ENCODE peak calls at places on chromosomes 6 and 20, in seven cellular contexts. Q, U, B, Y, L, F and H are unnamed samples.

GRCh38 chr6:41747256-41748101 is at the start of gene PGC:
- DNase-seq in Q (no peak), U (no peak), B (no peak), Y (no peak), L (no peak), F (peak; percentile 49), H (no peak)

GRCh38 chr6:133888931-133889556 is at the start of gene TCF21:
- DNase-seq in Q (no peak), U (peak; percentile 42), B (no peak), Y (peak; percentile 53), L (peak; percentile 67), F (no peak), H (peak; percentile 38)

GRCh38 chr6:28383235-28384142 is 16.1 kb downstream of the ZSCAN12 start:
- DNase-seq in Q (peak; percentile 85), U (peak; percentile 83), B (peak; percentile 93), Y (peak; percentile 91), L (peak; percentile 93), F (peak; percentile 72), H (peak; percentile 92)

GRCh38 chr6:79570802-79571367 is 33.7 kb upstream of the LCA5 start:
- DNase-seq in Q (no peak), U (no peak), B (no peak), Y (no peak), L (no peak), F (peak; percentile 42), H (no peak)

GRCh38 chr20:37396520-37397075 is 50.7 kb downstream of the SRC start:
- DNase-seq in Q (no peak), U (peak; percentile 92), B (no peak), Y (no peak), L (no peak), F (peak; percentile 64), H (no peak)

GRCh38 chr6:157329829-157330228 is 6.5 kb upstream of the TMEM242 start:
- DNase-seq in Q (no peak), U (no peak), B (no peak), Y (no peak), L (no peak), F (no peak), H (no peak)

GRCh38 chr6:378958-379366 is 12.6 kb upstream of the IRF4 start:
- DNase-seq in Q (no peak), U (no peak), B (no peak), Y (no peak), L (no peak), F (no peak), H (no peak)

GRCh38 chr6:42777126-42777822 is 4.6 kb upstream of the BICRAL start:
- DNase-seq in Q (no peak), U (no peak), B (no peak), Y (no peak), L (no peak), F (no peak), H (no peak)

GRCh38 chr20:62830821-62831220 is 14.0 kb downstream of the COL9A3 start:
- DNase-seq in Q (no peak), U (no peak), B (peak; percentile 68), Y (no peak), L (peak; percentile 17), F (no peak), H (no peak)

GRCh38 chr20:63732118-63733095 is 4.1 kb upstream of the LIME1 start:
- DNase-seq in Q (no peak), U (no peak), B (no peak), Y (peak; percentile 46), L (no peak), F (no peak), H (no peak)

GRCh38 chr20:11035211-11035610 is 361.4 kb upstream of the JAG1 start:
- DNase-seq in Q (no peak), U (no peak), B (no peak), Y (no peak), L (no peak), F (no peak), H (no peak)

GRCh38 chr6:3568396-3569082 is 111.7 kb upstream of the SLC22A23 start:
- DNase-seq in Q (no peak), U (no peak), B (no peak), Y (no peak), L (no peak), F (no peak), H (no peak)

GRCh38 chr20:2658414-2659354 is 5.3 kb downstream of the IDH3B start:
- DNase-seq in Q (no peak), U (no peak), B (no peak), Y (no peak), L (no peak), F (peak; percentile 17), H (no peak)

GRCh38 chr6:98574991-98575390 is 259.4 kb upstream of the POU3F2 start:
- DNase-seq in Q (no peak), U (no peak), B (no peak), Y (no peak), L (peak; percentile 29), F (no peak), H (peak; percentile 52)

GRCh38 chr6:63368347-63368746 is 48.6 kb upstream of the LGSN start:
- DNase-seq in Q (no peak), U (no peak), B (no peak), Y (no peak), L (no peak), F (no peak), H (no peak)

GRCh38 chr20:36969478-36970186 is 18.1 kb upstream of the SAMHD1 start:
- DNase-seq in Q (no peak), U (no peak), B (no peak), Y (no peak), L (no peak), F (no peak), H (no peak)

GRCh38 chr6:73803562-73804221 is 107.7 kb downstream of the CD109 start:
- DNase-seq in Q (peak; percentile 11), U (peak; percentile 44), B (no peak), Y (no peak), L (no peak), F (peak; percentile 27), H (peak; percentile 20)

GRCh38 chr6:109820706-109821350 is 129.7 kb downstream of the FIG4 start:
- DNase-seq in Q (no peak), U (no peak), B (no peak), Y (no peak), L (no peak), F (no peak), H (no peak)

GRCh38 chr20:53930651-53931504 is 139.5 kb downstream of the BCAS1 start:
- DNase-seq in Q (no peak), U (no peak), B (no peak), Y (no peak), L (no peak), F (no peak), H (peak; percentile 3)

GRCh38 chr6:137665342-137665741 is 171.1 kb upstream of the OLIG3 start:
- DNase-seq in Q (no peak), U (no peak), B (no peak), Y (no peak), L (no peak), F (no peak), H (no peak)

GRCh38 chr6:34574647-34575293 is 18.6 kb upstream of the SPDEF start:
- DNase-seq in Q (no peak), U (no peak), B (peak; percentile 51), Y (no peak), L (no peak), F (no peak), H (no peak)

GRCh38 chr6:16486661-16487060 is 248.3 kb downstream of the GMPR start:
- DNase-seq in Q (no peak), U (no peak), B (no peak), Y (no peak), L (no peak), F (no peak), H (no peak)

GRCh38 chr6:167951781-167952511 is 45.5 kb upstream of the KIF25 start:
- DNase-seq in Q (no peak), U (no peak), B (no peak), Y (no peak), L (no peak), F (no peak), H (no peak)

GRCh38 chr6:44921787-44922186 is 406.3 kb upstream of the RUNX2 start:
- DNase-seq in Q (peak; percentile 69), U (no peak), B (no peak), Y (no peak), L (peak; percentile 81), F (no peak), H (no peak)

GRCh38 chr6:709471-710056 is 16.6 kb upstream of the EXOC2 start:
- DNase-seq in Q (no peak), U (no peak), B (no peak), Y (no peak), L (no peak), F (no peak), H (no peak)

GRCh38 chr6:74409447-74409846 is 713.4 kb downstream of the CD109 start:
- DNase-seq in Q (no peak), U (peak; percentile 9), B (no peak), Y (no peak), L (no peak), F (no peak), H (no peak)

DNA sequence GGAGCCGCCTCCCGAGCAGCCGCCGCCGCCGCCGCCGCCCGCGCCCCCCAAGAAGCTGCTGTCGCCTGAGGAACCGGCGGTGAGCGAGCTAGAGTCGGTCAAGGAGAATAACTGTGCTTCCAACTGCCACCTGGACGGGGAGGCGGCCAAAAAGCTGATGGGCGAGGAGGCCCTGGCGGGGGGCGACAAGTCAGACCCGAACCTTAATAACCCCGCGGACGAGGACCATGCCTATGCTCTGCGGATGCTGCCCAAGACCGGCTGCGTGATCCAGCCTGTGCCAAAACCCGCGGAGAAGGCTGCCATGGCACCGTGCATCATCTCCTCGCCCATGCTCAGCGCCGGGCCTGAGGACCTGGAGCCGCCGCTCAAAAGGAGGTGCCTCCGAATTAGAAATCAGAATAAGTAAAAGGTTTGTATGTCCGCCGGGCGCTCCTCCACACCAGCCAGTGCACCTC is 145.2 kb downstream of the SOBP start:
- DNase-seq in Q (no peak), U (no peak), B (no peak), Y (no peak), L (peak; percentile 28), F (no peak), H (no peak)
- H3K9me3 ChIP-seq in Q (no peaks in the 10 kb centered on the region), U (no peaks in the 10 kb centered on the region), B (no peaks in the 10 kb centered on the region), Y (no peaks in the 10 kb centered on the region), L (no peaks in the 10 kb centered on the region), F (no peaks in the 10 kb centered on the region), H (no peaks in the 10 kb centered on the region)

DNA sequence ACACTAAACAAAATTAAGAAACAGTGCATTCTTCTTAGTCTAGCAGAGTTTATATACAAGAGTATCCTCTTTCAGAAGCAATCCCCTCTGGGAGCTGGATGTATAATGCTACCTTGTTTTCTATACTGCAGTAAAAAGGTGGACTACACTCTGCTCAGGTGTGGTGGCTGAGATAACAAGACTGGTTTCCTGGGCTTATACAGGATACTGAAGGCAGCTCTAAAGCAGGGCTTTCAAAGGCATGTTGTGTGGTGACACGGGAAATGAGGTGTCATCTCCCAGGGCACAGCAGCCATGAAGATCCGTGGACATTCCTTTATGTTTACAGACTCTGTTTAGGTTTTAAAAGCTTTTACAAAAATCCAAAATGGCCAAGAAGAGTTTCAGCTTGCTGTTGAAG is 136.7 kb downstream of the MAP3K4 start:
- DNase-seq in Q (no peak), U (no peak), B (no peak), Y (no peak), L (no peak), F (no peak), H (no peak)
- H3K9me3 ChIP-seq in Q (no peaks in the 10 kb centered on the region), U (peaks cover 58% of the 10 kb centered on the region), B (peaks cover 25% of the 10 kb centered on the region), Y (no peaks in the 10 kb centered on the region), L (peaks cover 20% of the 10 kb centered on the region), F (no peaks in the 10 kb centered on the region), H (no peaks in the 10 kb centered on the region)

GRCh38 chr6:22466665-22467064 is 102.7 kb upstream of the HDGFL1 start:
- DNase-seq in Q (no peak), U (peak; percentile 23), B (no peak), Y (no peak), L (no peak), F (no peak), H (no peak)
- H3K9me3 ChIP-seq in Q (no peaks in the 10 kb centered on the region), U (peaks cover 4% of the 10 kb centered on the region), B (no peaks in the 10 kb centered on the region), Y (no peaks in the 10 kb centered on the region), L (no peaks in the 10 kb centered on the region), F (no peaks in the 10 kb centered on the region), H (no peaks in the 10 kb centered on the region)

GRCh38 chr6:67880939-67881705 is 754.0 kb upstream of the ADGRB3 start:
- DNase-seq in Q (no peak), U (no peak), B (no peak), Y (no peak), L (no peak), F (peak; percentile 22), H (no peak)
- H3K9me3 ChIP-seq in Q (no peaks in the 10 kb centered on the region), U (no peaks in the 10 kb centered on the region), B (peaks cover 42% of the 10 kb centered on the region), Y (peaks cover 5% of the 10 kb centered on the region), L (peaks cover 22% of the 10 kb centered on the region), F (peaks cover 1% of the 10 kb centered on the region), H (no peaks in the 10 kb centered on the region)